ENCODE peak calls at places on chromosomes 16 and 17, in eight cellular contexts. E is tibial nerve; N is CD8-positive, alpha-beta T cell; G is cardiac muscle cell; R is psoas muscle; K is transverse colon; A is Peyer's patch; I is ascending aorta. P is an unnamed sample.

GRCh38 chr17:70022175-70022574 is 52.9 kb upstream of the KCNJ16 start:
- DNase-seq in E (no peak), N (no peak), G (no peak), R (no peak), K (no peak), A (no peak), I (no peak), P (no peak)

GRCh38 chr17:72419866-72420774 is 299.3 kb downstream of the SOX9 start:
- DNase-seq in E (peak; percentile 27), N (no peak), G (no peak), R (no peak), K (peak; percentile 24), A (no peak), I (no peak), P (peak; percentile 66)

GRCh38 chr16:2843526-2843925 is 13.4 kb downstream of the ZG16B start:
- DNase-seq in E (no peak), N (no peak), G (no peak), R (peak; percentile 23), K (no peak), A (no peak), I (no peak), P (no peak)

GRCh38 chr17:17940451-17940911 is 31.7 kb downstream of the TOM1L2 start:
- DNase-seq in E (no peak), N (no peak), G (no peak), R (no peak), K (no peak), A (no peak), I (no peak), P (no peak)

GRCh38 chr16:20763461-20764232 is at the start of gene ACSM3:
- DNase-seq in E (no peak), N (peak; percentile 66), G (peak; percentile 84), R (no peak), K (peak; percentile 82), A (peak; percentile 66), I (no peak), P (peak; percentile 99)

GRCh38 chr16:24685539-24686432 is 43.7 kb upstream of the TNRC6A start:
- DNase-seq in E (peak; percentile 24), N (no peak), G (peak; percentile 93), R (peak; percentile 72), K (peak; percentile 55), A (no peak), I (peak; percentile 34), P (no peak)

GRCh38 chr16:53056528-53056881 is 1.7 kb downstream of the CHD9 start:
- DNase-seq in E (no peak), N (no peak), G (peak; percentile 68), R (no peak), K (peak; percentile 35), A (no peak), I (no peak), P (no peak)

GRCh38 chr16:84314814-84315213 is 20.1 kb downstream of the WFDC1 start:
- DNase-seq in E (no peak), N (no peak), G (no peak), R (no peak), K (no peak), A (no peak), I (no peak), P (no peak)

GRCh38 chr16:68664297-68664696 is 19.2 kb downstream of the CDH3 start:
- DNase-seq in E (no peak), N (no peak), G (no peak), R (no peak), K (no peak), A (no peak), I (no peak), P (no peak)

GRCh38 chr16:87644186-87644585 is 41.9 kb downstream of the JPH3 start:
- DNase-seq in E (no peak), N (no peak), G (no peak), R (no peak), K (no peak), A (no peak), I (no peak), P (no peak)

GRCh38 chr17:75685508-75685907 is 18.4 kb downstream of the SAP30BP start:
- DNase-seq in E (no peak), N (no peak), G (peak; percentile 10), R (no peak), K (no peak), A (no peak), I (no peak), P (peak; percentile 51)

GRCh38 chr17:39429600-39429999 is 21.5 kb downstream of the MED1 start:
- DNase-seq in E (no peak), N (no peak), G (no peak), R (peak; percentile 12), K (no peak), A (no peak), I (no peak), P (no peak)

GRCh38 chr16:73149329-73149728 is 101.4 kb upstream of the ZFHX3 start:
- DNase-seq in E (no peak), N (no peak), G (no peak), R (no peak), K (peak; percentile 50), A (no peak), I (no peak), P (peak; percentile 92)

GRCh38 chr16:67435758-67436164 is 4.8 kb downstream of the HSD11B2 start:
- DNase-seq in E (no peak), N (no peak), G (no peak), R (no peak), K (no peak), A (no peak), I (no peak), P (no peak)

GRCh38 chr16:21727344-21727743 is 63.6 kb downstream of the OTOA start:
- DNase-seq in E (no peak), N (no peak), G (no peak), R (no peak), K (no peak), A (no peak), I (no peak), P (no peak)

GRCh38 chr17:62653831-62654829 is 26.7 kb downstream of the MRC2 start:
- DNase-seq in E (peak; percentile 52), N (no peak), G (peak; percentile 66), R (peak; percentile 86), K (peak; percentile 28), A (no peak), I (peak; percentile 7), P (no peak)

GRCh38 chr16:27639588-27640276 is 89.8 kb downstream of the KATNIP start:
- DNase-seq in E (no peak), N (no peak), G (peak; percentile 75), R (no peak), K (no peak), A (no peak), I (no peak), P (peak; percentile 38)

GRCh38 chr16:56769674-56770073 is 39.7 kb downstream of the NUP93 start:
- DNase-seq in E (no peak), N (no peak), G (no peak), R (no peak), K (peak; percentile 20), A (no peak), I (no peak), P (no peak)

GRCh38 chr17:77746391-77746790 is 212.1 kb upstream of the TNRC6C start:
- DNase-seq in E (peak; percentile 3), N (no peak), G (no peak), R (no peak), K (no peak), A (no peak), I (no peak), P (no peak)

GRCh38 chr16:35144212-35144932 is 1685.0 kb downstream of the TP53TG3F start:
- DNase-seq in E (no peak), N (no peak), G (no peak), R (no peak), K (no peak), A (no peak), I (no peak), P (no peak)

GRCh38 chr17:56867948-56868376 is 34.0 kb downstream of the DGKE start:
- DNase-seq in E (no peak), N (no peak), G (peak; percentile 56), R (no peak), K (no peak), A (no peak), I (no peak), P (no peak)

GRCh38 chr17:58969156-58969555 is 137.5 kb downstream of the TRIM37 start:
- DNase-seq in E (no peak), N (no peak), G (no peak), R (no peak), K (no peak), A (no peak), I (no peak), P (no peak)

GRCh38 chr17:76918811-76919210 is 50.6 kb downstream of the MGAT5B start:
- DNase-seq in E (no peak), N (no peak), G (no peak), R (no peak), K (no peak), A (no peak), I (no peak), P (no peak)

GRCh38 chr16:74578838-74579237 is 28.1 kb downstream of the GLG1 start:
- DNase-seq in E (no peak), N (no peak), G (no peak), R (no peak), K (no peak), A (no peak), I (no peak), P (no peak)
- H3K27me3 ChIP-seq in E (no peaks in the 10 kb centered on the region), N (no peaks in the 10 kb centered on the region), G (no peaks in the 10 kb centered on the region), R (no peaks in the 10 kb centered on the region), K (no peaks in the 10 kb centered on the region), A (no peaks in the 10 kb centered on the region), I (no peaks in the 10 kb centered on the region), P (no peaks in the 10 kb centered on the region)

GRCh38 chr16:10938321-10938720 is 3.9 kb downstream of the DEXI start:
- DNase-seq in E (no peak), N (no peak), G (no peak), R (no peak), K (no peak), A (peak; percentile 44), I (no peak), P (peak; percentile 73)
- H3K4me1 ChIP-seq in E (no peaks in the 10 kb centered on the region), N (peaks cover 75% of the 10 kb centered on the region), G (peaks cover 10% of the 10 kb centered on the region), R (peaks cover 81% of the 10 kb centered on the region), K (peaks cover 53% of the 10 kb centered on the region), A (peaks cover 31% of the 10 kb centered on the region), I (peaks cover 71% of the 10 kb centered on the region), P (peaks cover 14% of the 10 kb centered on the region)

DNA sequence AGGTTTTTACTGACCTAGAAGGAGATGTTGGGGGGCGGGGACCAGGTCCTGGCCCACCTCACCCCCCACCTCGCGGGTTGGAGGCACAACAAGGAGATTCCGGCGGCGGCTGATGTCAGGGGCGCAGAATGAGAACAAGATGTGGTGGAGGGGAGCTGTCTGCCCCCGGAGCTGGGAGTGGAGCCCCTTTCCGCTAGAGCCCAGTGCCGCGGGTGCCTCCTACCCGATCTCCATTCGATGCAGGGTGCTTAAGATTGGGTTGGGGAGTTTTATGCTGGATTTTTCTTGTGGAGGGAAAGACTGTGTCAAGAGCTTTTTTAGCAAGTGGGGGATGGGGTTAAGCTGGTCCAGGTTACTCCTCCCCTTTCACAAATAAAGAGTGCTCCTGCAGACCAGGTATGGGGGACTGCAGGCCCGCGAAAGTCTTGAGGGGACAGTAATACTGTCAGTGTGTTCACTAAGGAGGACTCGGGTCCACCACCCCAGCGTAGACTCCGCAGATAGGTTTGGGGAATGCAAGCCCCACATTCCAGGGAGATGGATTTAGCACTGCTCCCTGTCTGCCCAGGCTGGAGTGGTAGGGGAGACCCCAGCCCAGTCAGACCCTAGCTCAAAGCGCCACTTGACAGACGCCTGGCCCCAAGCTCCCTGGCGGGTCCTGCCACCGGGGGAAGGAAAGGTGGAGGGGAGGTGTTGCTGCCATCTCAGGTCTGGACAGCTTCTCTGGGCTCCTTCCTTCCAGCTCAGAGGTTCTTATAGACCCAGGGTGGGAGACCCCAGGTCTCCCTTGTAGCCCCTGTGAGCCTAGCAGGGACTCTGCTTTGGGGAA is 2.0 kb downstream of the CACNA1G start:
- DNase-seq in E (no peak), N (no peak), G (no peak), R (no peak), K (no peak), A (no peak), I (no peak), P (no peak)
- H3K27me3 ChIP-seq in E (peaks cover 3% of the 10 kb centered on the region), N (peaks cover 29% of the 10 kb centered on the region), G (peaks cover 50% of the 10 kb centered on the region), R (no peaks in the 10 kb centered on the region), K (peaks cover 96% of the 10 kb centered on the region), A (peaks cover 36% of the 10 kb centered on the region), I (peaks cover 10% of the 10 kb centered on the region), P (no peaks in the 10 kb centered on the region)

GRCh38 chr17:7859028-7859427 is 1.2 kb downstream of the CYB5D1 start:
- DNase-seq in E (no peak), N (no peak), G (no peak), R (no peak), K (no peak), A (no peak), I (no peak), P (no peak)
- H3K4me1 ChIP-seq in E (no peaks in the 10 kb centered on the region), N (peaks cover 26% of the 10 kb centered on the region), G (peaks cover 24% of the 10 kb centered on the region), R (peaks cover 26% of the 10 kb centered on the region), K (peaks cover 23% of the 10 kb centered on the region), A (peaks cover 16% of the 10 kb centered on the region), I (peaks cover 25% of the 10 kb centered on the region), P (peaks cover 4% of the 10 kb centered on the region)